ENCODE peak calls at places on chromosomes 2 and 18, in four cellular contexts. Q is SK-N-SH, W is K562, D is endothelial cell of umbilical vein. Y is an unnamed sample.

GRCh38 chr2:164257794-164258193 is 363.5 kb downstream of the GRB14 start:
- DNase-seq in Q (no peak), W (no peak), D (no peak), Y (no peak)

GRCh38 chr2:105600949-105601708 is 143.6 kb upstream of the NCK2 start:
- DNase-seq in Q (no peak), W (peak; percentile 89), D (no peak), Y (no peak)

GRCh38 chr18:76098728-76099514 is 396.1 kb downstream of the ZNF516 start:
- DNase-seq in Q (no peak), W (no peak), D (no peak), Y (no peak)

GRCh38 chr2:150880986-150881385 is 380.7 kb downstream of the RBM43 start:
- DNase-seq in Q (no peak), W (no peak), D (no peak), Y (no peak)

GRCh38 chr18:11154983-11155759 is 5.8 kb upstream of the PIEZO2 start:
- DNase-seq in Q (no peak), W (no peak), D (no peak), Y (no peak)

GRCh38 chr2:201257941-201258665 is 2.2 kb upstream of the CASP8 start:
- DNase-seq in Q (no peak), W (peak; percentile 72), D (peak; percentile 84), Y (no peak)

GRCh38 chr2:104944495-104944894 is 90.6 kb downstream of the POU3F3 start:
- DNase-seq in Q (peak; percentile 35), W (peak; percentile 20), D (no peak), Y (no peak)

GRCh38 chr18:36128907-36129299 is 237 bp downstream of the SLC39A6 start:
- DNase-seq in Q (no peak), W (no peak), D (no peak), Y (no peak)

GRCh38 chr2:96117701-96118588 is 1.6 kb upstream of the ADRA2B start:
- DNase-seq in Q (peak; percentile 66), W (peak; percentile 25), D (no peak), Y (no peak)

GRCh38 chr2:31297751-31298150 is 63.8 kb downstream of the EHD3 start:
- DNase-seq in Q (no peak), W (no peak), D (no peak), Y (no peak)

GRCh38 chr18:43620936-43621335 is 343.6 kb upstream of the SYT4 start:
- DNase-seq in Q (peak; percentile 39), W (peak; percentile 1), D (peak; percentile 41), Y (no peak)

GRCh38 chr2:218811382-218811781 is 20.2 kb downstream of the PRKAG3 start:
- DNase-seq in Q (no peak), W (no peak), D (no peak), Y (no peak)

GRCh38 chr2:109320195-109320935 is 191.4 kb downstream of the SH3RF3 start:
- DNase-seq in Q (no peak), W (no peak), D (no peak), Y (no peak)

GRCh38 chr2:82998770-82999169 is 1460.3 kb downstream of the SUCLG1 start:
- DNase-seq in Q (no peak), W (no peak), D (peak; percentile 3), Y (no peak)

GRCh38 chr18:70672581-70672980 is 383.7 kb downstream of the SOCS6 start:
- DNase-seq in Q (no peak), W (no peak), D (no peak), Y (no peak)

GRCh38 chr2:11824901-11825592 is 78.6 kb downstream of the LPIN1 start:
- DNase-seq in Q (no peak), W (no peak), D (no peak), Y (no peak)

GRCh38 chr2:233061007-233061590 is 957 bp downstream of the INPP5D start:
- DNase-seq in Q (no peak), W (no peak), D (peak; percentile 40), Y (no peak)

GRCh38 chr2:240166761-240167587 is 26.5 kb upstream of the OTOS start:
- DNase-seq in Q (no peak), W (no peak), D (no peak), Y (no peak)

GRCh38 chr2:78707776-78708386 is 317.6 kb upstream of the REG3G start:
- DNase-seq in Q (no peak), W (no peak), D (no peak), Y (no peak)

GRCh38 chr2:12428786-12429185 is 287.9 kb upstream of the TRIB2 start:
- DNase-seq in Q (no peak), W (no peak), D (peak; percentile 16), Y (peak; percentile 24)

GRCh38 chr2:128510701-128511100 is 192.0 kb upstream of the HS6ST1 start:
- DNase-seq in Q (no peak), W (no peak), D (no peak), Y (no peak)

GRCh38 chr18:37701967-37702366 is 136.4 kb upstream of the CELF4 start:
- DNase-seq in Q (no peak), W (no peak), D (no peak), Y (no peak)

GRCh38 chr18:12426924-12427323 is 19.2 kb downstream of the PRELID3A start:
- DNase-seq in Q (no peak), W (no peak), D (no peak), Y (no peak)

GRCh38 chr18:75052475-75052874 is 156.5 kb downstream of the PTGR3 start:
- DNase-seq in Q (no peak), W (no peak), D (no peak), Y (no peak)

GRCh38 chr2:204964413-204964812 is 419.1 kb downstream of the PARD3B start:
- DNase-seq in Q (no peak), W (no peak), D (no peak), Y (no peak)

GRCh38 chr2:73907840-73908452 is 15.1 kb downstream of the ACTG2 start:
- DNase-seq in Q (no peak), W (peak; percentile 73), D (no peak), Y (no peak)
- H3K36me3 ChIP-seq in Q (no peaks in the 10 kb centered on the region), W (no peaks in the 10 kb centered on the region), D (no peaks in the 10 kb centered on the region), Y (no peaks in the 10 kb centered on the region)

GRCh38 chr2:61042807-61043206 is 22.9 kb upstream of the SANBR start:
- DNase-seq in Q (no peak), W (no peak), D (no peak), Y (no peak)

GRCh38 chr2:61044596-61044995 is 21.1 kb upstream of the SANBR start:
- DNase-seq in Q (no peak), W (no peak), D (no peak), Y (no peak)

DNA sequence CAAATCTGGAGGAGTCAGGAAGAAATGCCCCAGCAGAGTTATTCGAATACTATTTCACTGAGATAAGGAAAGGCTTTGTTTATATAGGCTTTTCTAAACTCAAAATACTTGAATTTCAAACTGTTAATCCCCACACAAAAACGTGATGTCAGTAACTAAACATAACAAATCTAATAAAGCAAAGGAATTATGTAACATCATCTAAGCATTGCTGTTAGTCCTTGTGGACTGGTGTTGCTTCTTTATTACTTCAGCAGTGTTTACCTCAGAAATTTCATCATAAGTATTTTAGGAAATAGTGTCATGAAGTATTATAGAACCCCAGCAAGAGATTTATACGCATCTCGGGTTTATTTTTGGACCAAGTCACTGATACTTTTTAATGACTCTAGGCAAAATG is 19.7 kb upstream of the SANBR start:
- DNase-seq in Q (no peak), W (no peak), D (no peak), Y (no peak)
- TF ChIP-seq POLR2AphosphoS5 in Q (no peak), W (no peak), D (no peak), Y (no peak)

DNA sequence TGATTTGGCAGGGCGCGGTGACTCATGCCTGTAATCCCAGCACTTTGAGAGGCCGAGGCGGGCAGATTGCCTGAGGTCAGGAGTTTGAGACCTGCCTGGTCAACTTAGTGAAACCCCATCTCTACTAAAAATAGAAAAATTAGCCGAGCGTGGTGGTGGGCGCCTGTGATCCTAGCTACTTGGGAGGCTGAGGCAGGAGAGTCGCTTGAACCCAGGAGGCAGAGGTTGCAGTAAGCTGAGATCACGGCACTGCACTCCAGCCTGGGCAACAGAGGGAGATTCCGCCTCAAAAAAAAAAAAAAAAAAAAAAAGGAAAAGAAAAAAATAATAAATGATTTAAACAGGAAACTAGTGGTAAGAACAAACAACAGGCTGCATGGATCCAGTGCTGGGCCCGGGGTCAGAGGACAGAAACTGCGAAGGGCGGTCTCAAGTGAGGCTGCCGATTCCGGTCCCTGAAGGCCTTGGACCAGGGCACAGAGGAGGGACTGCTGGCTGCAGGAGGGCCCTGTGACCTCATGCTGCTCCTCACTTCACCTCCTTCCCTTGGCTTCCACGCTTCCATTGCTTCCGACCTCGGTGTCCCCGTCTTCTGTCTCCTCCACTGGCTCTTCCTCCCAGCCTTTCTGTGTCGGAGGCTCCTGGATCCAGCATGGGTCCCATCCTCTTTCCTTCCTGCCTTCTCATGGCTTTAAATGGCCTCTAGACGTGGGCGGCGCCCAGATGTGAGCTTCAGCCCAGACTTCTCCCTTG is 2.1 kb upstream of the GRHL1 start:
- DNase-seq in Q (no peak), W (no peak), D (no peak), Y (no peak)
- H3K9ac ChIP-seq in Q (no peak overlapping the region), W (peak overlapping the region; percentile 70), D (no peak overlapping the region), Y (no peak overlapping the region)

DNA sequence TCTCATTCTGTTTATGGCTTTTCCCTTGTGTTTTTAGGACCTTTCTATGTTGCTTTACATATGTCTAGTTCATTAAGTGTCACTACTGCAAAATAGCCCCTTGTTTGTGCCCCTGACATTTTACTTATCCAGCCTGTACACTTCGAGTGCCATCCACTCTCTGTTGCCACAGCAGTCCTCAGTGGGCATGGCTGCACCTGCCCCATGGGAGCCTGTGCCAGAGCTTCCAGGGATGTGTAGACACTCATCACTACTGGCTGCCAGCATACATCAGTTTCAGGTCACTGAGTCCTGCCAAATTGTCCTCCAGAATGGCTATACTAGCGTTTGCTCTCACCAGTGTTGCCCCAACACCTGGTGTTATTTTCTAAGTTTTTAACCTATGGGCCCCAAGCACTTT is 80.4 kb downstream of the ARMC9 start:
- DNase-seq in Q (no peak), W (no peak), D (no peak), Y (no peak)
- H3K36me3 ChIP-seq in Q (peaks cover 59% of the 10 kb centered on the region), W (no peaks in the 10 kb centered on the region), D (no peaks in the 10 kb centered on the region), Y (no peaks in the 10 kb centered on the region)

DNA sequence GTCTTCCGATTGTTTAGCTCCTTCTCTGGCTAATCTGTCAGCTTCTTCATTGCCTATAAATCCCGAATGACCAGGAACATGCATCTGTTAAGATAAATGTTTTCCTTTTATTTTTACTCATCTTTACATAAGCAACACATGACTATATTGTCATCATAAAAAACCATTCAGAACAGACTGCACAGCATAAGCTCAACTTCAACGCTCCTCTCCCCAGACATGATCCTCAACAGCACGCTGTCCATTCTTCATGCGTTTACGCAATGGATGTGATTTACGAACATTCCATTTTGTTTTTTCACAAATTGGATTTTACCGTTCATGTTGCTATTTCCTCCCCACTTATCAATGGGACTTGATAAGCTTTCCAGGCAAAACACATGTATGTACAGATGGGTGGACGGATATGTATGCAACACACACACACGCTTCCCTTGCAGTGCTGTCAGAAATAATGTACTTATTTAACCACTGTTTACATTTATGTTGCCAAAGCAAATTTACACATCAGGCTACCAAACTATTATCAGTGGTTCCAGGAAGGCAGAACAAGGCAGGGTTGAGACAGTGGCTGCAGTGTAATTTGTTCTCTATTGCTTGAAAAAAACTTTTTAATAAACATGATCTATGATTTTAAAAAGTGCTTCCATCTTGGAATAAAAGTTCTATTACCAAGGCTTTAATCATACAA is 12.2 kb downstream of the RNASEH1 start:
- DNase-seq in Q (no peak), W (no peak), D (no peak), Y (no peak)
- TF ChIP-seq POLR2AphosphoS5 in Q (no peak), W (no peak), D (no peak), Y (no peak)